ENCODE peak calls at places on chromosomes 3 and 15, in eight cellular contexts. J is foreskin keratinocyte; I is NCI-H2171; K is NCI-H2029 treated with DMSO at 0.1 percent for 48 hours; T is NCI-H460; H is sigmoid colon; Y is activated CD4-positive, alpha-beta T cell treated with anti-CD3 and anti-CD28 coated beads, Interleukin-2, amount 10 ng/mL, durations not matched to agents 24 days and 14 days; F is EH. E is an unnamed sample.
A peak's percentile ranks its signal among the peaks of the same experiment; 100 is the strongest.

GRCh38 chr3:101549473-101549872 is 12.2 kb upstream of the TRMT10C start:
- DNase-seq in J (no peak), I (no peak), K (no peak), T (no peak), H (no peak), Y (no peak), F (no peak), E (no peak)

GRCh38 chr3:111923095-111923771 is 55.6 kb upstream of the ABHD10 start:
- DNase-seq in J (peak; percentile 82), I (no peak), K (no peak), T (no peak), H (no peak), Y (no peak), F (peak; percentile 43), E (no peak)

GRCh38 chr3:107846282-107846852 is 244.5 kb downstream of the CD47 start:
- DNase-seq in J (peak; percentile 77), I (no peak), K (no peak), T (peak; percentile 49), H (peak; percentile 68), Y (peak; percentile 69), F (peak; percentile 66), E (no peak)

GRCh38 chr15:36798789-36799188 is 219.4 kb downstream of the CDIN1 start:
- DNase-seq in J (no peak), I (no peak), K (no peak), T (no peak), H (no peak), Y (no peak), F (no peak), E (no peak)

GRCh38 chr15:57370929-57371328 is 5.4 kb upstream of the CGNL1 start:
- DNase-seq in J (no peak), I (no peak), K (no peak), T (no peak), H (no peak), Y (no peak), F (no peak), E (no peak)

GRCh38 chr3:181727122-181728036 is 15.7 kb downstream of the SOX2 start:
- DNase-seq in J (no peak), I (no peak), K (no peak), T (no peak), H (no peak), Y (peak; percentile 63), F (no peak), E (no peak)

GRCh38 chr15:25829075-25829474 is 34.1 kb downstream of the ATP10A start:
- DNase-seq in J (no peak), I (no peak), K (no peak), T (no peak), H (no peak), Y (no peak), F (peak; percentile 43), E (no peak)

GRCh38 chr3:194058189-194058571 is 77.8 kb upstream of the HES1 start:
- DNase-seq in J (peak; percentile 25), I (peak; percentile 80), K (peak; percentile 35), T (peak; percentile 16), H (peak; percentile 76), Y (peak; percentile 79), F (peak; percentile 51), E (peak; percentile 54)

GRCh38 chr3:129593595-129594339 is 12.7 kb downstream of the PLXND1 start:
- DNase-seq in J (no peak), I (peak; percentile 62), K (peak; percentile 45), T (no peak), H (no peak), Y (peak; percentile 87), F (peak; percentile 44), E (no peak)

GRCh38 chr3:51637941-51638471 is 33.0 kb upstream of the TEX264 start:
- DNase-seq in J (peak; percentile 61), I (peak; percentile 27), K (no peak), T (peak; percentile 58), H (no peak), Y (peak; percentile 79), F (peak; percentile 71), E (no peak)

GRCh38 chr3:50807266-50807665 is 132.5 kb downstream of the DOCK3 start:
- DNase-seq in J (peak; percentile 53), I (peak; percentile 23), K (peak; percentile 38), T (no peak), H (no peak), Y (no peak), F (no peak), E (no peak)

GRCh38 chr15:94493176-94493575 is 261.8 kb downstream of the MCTP2 start:
- DNase-seq in J (peak; percentile 68), I (no peak), K (no peak), T (no peak), H (no peak), Y (no peak), F (no peak), E (no peak)

E was measured in posterior cingulate gyrus.